ENCODE peak calls at places on chromosomes 12 and 14, in five cellular contexts. X is HAP-1; R is iPS DF 6.9; L is CD8-positive, alpha-beta memory T cell; I is aorta. J is an unnamed sample.

GRCh38 chr14:103123128-103123633 is at the start of gene TNFAIP2:
- DNase-seq in X (no peak), R (no peak), L (no peak), I (peak; percentile 82), J (peak; percentile 68)

GRCh38 chr12:12610711-12611110 is 965 bp upstream of the CREBL2 start:
- DNase-seq in X (no peak), R (no peak), L (no peak), I (no peak), J (no peak)

GRCh38 chr12:25529738-25530137 is 23.3 kb downstream of the LMNTD1 start:
- DNase-seq in X (no peak), R (no peak), L (no peak), I (no peak), J (no peak)

GRCh38 chr14:73662439-73663056 is 17.8 kb downstream of the DNAL1 start:
- DNase-seq in X (peak; percentile 40), R (peak; percentile 58), L (no peak), I (peak; percentile 62), J (no peak)

GRCh38 chr14:54475187-54475881 is 13.4 kb downstream of the GMFB start:
- DNase-seq in X (no peak), R (no peak), L (no peak), I (no peak), J (no peak)

GRCh38 chr12:128191380-128191779 is 75.6 kb upstream of the TMEM132C start:
- DNase-seq in X (no peak), R (no peak), L (no peak), I (no peak), J (peak; percentile 51)

GRCh38 chr12:130815028-130815741 is 23.9 kb downstream of the STX2 start:
- DNase-seq in X (no peak), R (no peak), L (no peak), I (no peak), J (no peak)

GRCh38 chr14:77936138-77936639 is 136.3 kb downstream of the ADCK1 start:
- DNase-seq in X (no peak), R (no peak), L (no peak), I (no peak), J (no peak)

GRCh38 chr12:63319936-63320633 is 169.1 kb upstream of the AVPR1A start:
- DNase-seq in X (no peak), R (no peak), L (no peak), I (no peak), J (no peak)

GRCh38 chr14:37197421-37198272 is at the start of gene MIPOL1:
- DNase-seq in X (no peak), R (peak; percentile 20), L (no peak), I (peak; percentile 89), J (peak; percentile 74)

GRCh38 chr12:85805654-85806053 is 30.6 kb downstream of the RASSF9 start:
- DNase-seq in X (no peak), R (no peak), L (no peak), I (no peak), J (no peak)

GRCh38 chr12:120252071-120252906 is 13.2 kb downstream of the PXN start:
- DNase-seq in X (no peak), R (no peak), L (peak; percentile 91), I (no peak), J (no peak)

GRCh38 chr12:91113621-91114020 is 2.3 kb upstream of the LUM start:
- DNase-seq in X (no peak), R (no peak), L (no peak), I (no peak), J (no peak)

GRCh38 chr14:25038044-25038668 is 11.8 kb downstream of the STXBP6 start:
- DNase-seq in X (no peak), R (no peak), L (no peak), I (no peak), J (no peak)

GRCh38 chr12:25959069-25959961 is 833 bp downstream of the RASSF8 start:
- DNase-seq in X (peak; percentile 41), R (no peak), L (no peak), I (peak; percentile 72), J (peak; percentile 92)

GRCh38 chr12:67698711-67699603 is 50.4 kb downstream of the DYRK2 start:
- DNase-seq in X (no peak), R (no peak), L (peak; percentile 69), I (no peak), J (no peak)

GRCh38 chr14:36520601-36521525 is 831 bp upstream of the NKX2-1 start:
- DNase-seq in X (peak; percentile 65), R (no peak), L (no peak), I (no peak), J (peak; percentile 49)

GRCh38 chr12:50764861-50765324 is 992 bp downstream of the ATF1 start:
- DNase-seq in X (no peak), R (no peak), L (no peak), I (no peak), J (no peak)

GRCh38 chr12:67002711-67003110 is 266.4 kb upstream of the CAND1 start:
- DNase-seq in X (no peak), R (no peak), L (no peak), I (no peak), J (no peak)

GRCh38 chr14:99947695-99948094 is 117.5 kb upstream of the EVL start:
- DNase-seq in X (no peak), R (no peak), L (no peak), I (no peak), J (no peak)

GRCh38 chr12:131085125-131085815 is 131.6 kb downstream of the ADGRD1 start:
- DNase-seq in X (no peak), R (no peak), L (no peak), I (peak; percentile 37), J (no peak)

GRCh38 chr12:113103756-113104450 is 31.7 kb downstream of the RASAL1 start:
- DNase-seq in X (no peak), R (peak; percentile 91), L (peak; percentile 75), I (no peak), J (peak; percentile 88)

GRCh38 chr14:99209409-99209808 is 62.6 kb downstream of the BCL11B start:
- DNase-seq in X (no peak), R (no peak), L (no peak), I (no peak), J (no peak)

GRCh38 chr14:88553886-88554457 is 835 bp downstream of the PTPN21 start:
- DNase-seq in X (no peak), R (no peak), L (no peak), I (no peak), J (no peak)

GRCh38 chr12:124553862-124554428 is 13.5 kb downstream of the NCOR2 start:
- DNase-seq in X (no peak), R (no peak), L (no peak), I (peak; percentile 41), J (no peak)
- H3K4me1 ChIP-seq in X (peaks cover 15% of the 10 kb centered on the region), R (peaks cover 10% of the 10 kb centered on the region), L (peaks cover 30% of the 10 kb centered on the region), I (no peaks in the 10 kb centered on the region), J (peaks cover 79% of the 10 kb centered on the region)

GRCh38 chr14:91892918-91893527 is 25.7 kb upstream of the TC2N start:
- DNase-seq in X (peak; percentile 30), R (peak; percentile 41), L (no peak), I (no peak), J (no peak)

GRCh38 chr14:91891081-91891480 is 23.7 kb upstream of the TC2N start:
- DNase-seq in X (no peak), R (no peak), L (no peak), I (no peak), J (no peak)

GRCh38 chr14:91890291-91890749 is 23.0 kb upstream of the TC2N start:
- DNase-seq in X (no peak), R (no peak), L (no peak), I (no peak), J (no peak)

GRCh38 chr14:91893659-91894058 is 26.3 kb upstream of the TC2N start:
- DNase-seq in X (no peak), R (no peak), L (no peak), I (no peak), J (no peak)

GRCh38 chr14:91891721-91892220 is 24.4 kb upstream of the TC2N start:
- DNase-seq in X (no peak), R (no peak), L (no peak), I (no peak), J (no peak)
- H3K4me1 ChIP-seq in X (no peaks in the 10 kb centered on the region), R (no peaks in the 10 kb centered on the region), L (peaks cover 59% of the 10 kb centered on the region), I (peaks cover 4% of the 10 kb centered on the region), J (peaks cover 19% of the 10 kb centered on the region)

GRCh38 chr12:18750087-18750486 is 12.2 kb downstream of the CAPZA3 start:
- DNase-seq in X (no peak), R (no peak), L (no peak), I (no peak), J (no peak)
- H3K4me1 ChIP-seq in X (peaks cover 9% of the 10 kb centered on the region), R (peaks cover 11% of the 10 kb centered on the region), L (no peaks in the 10 kb centered on the region), I (no peaks in the 10 kb centered on the region), J (no peaks in the 10 kb centered on the region)

GRCh38 chr12:106120578-106121105 is 18.1 kb downstream of the NUAK1 start:
- DNase-seq in X (no peak), R (no peak), L (no peak), I (no peak), J (no peak)
- H3K4me1 ChIP-seq in X (peaks cover 34% of the 10 kb centered on the region), R (peaks cover 4% of the 10 kb centered on the region), L (no peaks in the 10 kb centered on the region), I (peaks cover 22% of the 10 kb centered on the region), J (peaks cover 7% of the 10 kb centered on the region)

GRCh38 chr14:69661194-69661537 is 49.8 kb downstream of the SUSD6 start:
- DNase-seq in X (no peak), R (no peak), L (no peak), I (no peak), J (no peak)
- H3K4me1 ChIP-seq in X (peaks cover 15% of the 10 kb centered on the region), R (peaks cover 11% of the 10 kb centered on the region), L (peaks cover 16% of the 10 kb centered on the region), I (peaks cover 36% of the 10 kb centered on the region), J (peaks cover 100% of the 10 kb centered on the region)

GRCh38 chr14:94907626-94908261 is 137.8 kb upstream of the GSC start:
- DNase-seq in X (no peak), R (no peak), L (no peak), I (no peak), J (no peak)
- H3K4me1 ChIP-seq in X (no peaks in the 10 kb centered on the region), R (no peaks in the 10 kb centered on the region), L (no peaks in the 10 kb centered on the region), I (no peaks in the 10 kb centered on the region), J (no peaks in the 10 kb centered on the region)

GRCh38 chr14:74834682-74835392 is 41.1 kb downstream of the PROX2 start:
- DNase-seq in X (no peak), R (no peak), L (no peak), I (no peak), J (no peak)

GRCh38 chr14:74836251-74836957 is 39.5 kb downstream of the PROX2 start:
- DNase-seq in X (no peak), R (no peak), L (no peak), I (no peak), J (no peak)

GRCh38 chr14:74835607-74836250 is 40.2 kb downstream of the PROX2 start:
- DNase-seq in X (no peak), R (no peak), L (no peak), I (no peak), J (no peak)

GRCh38 chr14:74840603-74841030 is 35.3 kb downstream of the PROX2 start:
- DNase-seq in X (no peak), R (no peak), L (no peak), I (no peak), J (no peak)

DNA sequence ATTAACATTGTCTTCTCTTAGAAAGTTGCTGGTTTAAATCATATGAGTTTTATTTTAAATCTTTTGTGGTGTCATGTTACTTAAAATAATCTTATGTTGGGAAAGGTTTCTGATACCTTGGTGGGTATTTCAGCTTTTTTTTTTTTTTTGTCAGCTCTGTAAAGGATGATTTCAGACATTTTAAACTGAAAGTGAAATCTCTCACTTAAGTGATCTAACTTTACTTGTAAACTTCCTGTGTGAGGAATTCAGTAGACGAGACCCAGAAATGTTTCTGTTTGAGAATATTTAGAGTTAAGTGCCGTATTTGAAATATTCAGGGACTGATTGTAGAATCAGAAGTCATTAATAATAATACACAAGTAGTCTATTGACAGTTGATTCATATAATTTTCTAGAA is 37.8 kb downstream of the PROX2 start:
- DNase-seq in X (no peak), R (no peak), L (no peak), I (no peak), J (no peak)
- H3K4me1 ChIP-seq in X (peaks cover 6% of the 10 kb centered on the region), R (no peaks in the 10 kb centered on the region), L (peaks cover 82% of the 10 kb centered on the region), I (no peaks in the 10 kb centered on the region), J (no peaks in the 10 kb centered on the region)

GRCh38 chr12:6632026-6632978 is 3.5 kb downstream of the LPAR5 start:
- DNase-seq in X (no peak), R (no peak), L (peak; percentile 68), I (peak; percentile 56), J (no peak)
- H3K4me1 ChIP-seq in X (peaks cover 3% of the 10 kb centered on the region), R (no peaks in the 10 kb centered on the region), L (peaks cover 48% of the 10 kb centered on the region), I (no peaks in the 10 kb centered on the region), J (no peaks in the 10 kb centered on the region)